ENCODE peak calls at places on chromosomes 3 and 15, in five cellular contexts. U is Peyer's patch, O is colonic mucosa, W is A549, Z is cardiac fibroblast. N is an unnamed sample.
A peak's percentile ranks its signal among the peaks of the same experiment; 100 is the strongest.

GRCh38 chr15:34114739-34115138 is 12.9 kb downstream of the PGBD4 start:
- DNase-seq in U (no peak), O (no peak), W (no peak), Z (no peak), N (no peak)

GRCh38 chr15:85482896-85483295 is 102.5 kb downstream of the AKAP13 start:
- DNase-seq in U (no peak), O (no peak), W (no peak), Z (peak; percentile 80), N (no peak)

GRCh38 chr3:46851364-46852328 is 11.6 kb downstream of the MYL3 start:
- DNase-seq in U (no peak), O (no peak), W (no peak), Z (no peak), N (no peak)

GRCh38 chr3:159765860-159766294 is 222.8 kb upstream of the IL12A start:
- DNase-seq in U (no peak), O (no peak), W (no peak), Z (no peak), N (no peak)

GRCh38 chr3:64971584-64971983 is 283.8 kb upstream of the ADAMTS9 start:
- DNase-seq in U (no peak), O (no peak), W (no peak), Z (no peak), N (no peak)

GRCh38 chr15:88860212-88860611 is 35.1 kb downstream of the HAPLN3 start:
- DNase-seq in U (no peak), O (no peak), W (no peak), Z (no peak), N (no peak)

GRCh38 chr3:53162672-53163458 is 1.9 kb downstream of the PRKCD start:
- DNase-seq in U (peak; percentile 71), O (peak; percentile 46), W (no peak), Z (peak; percentile 18), N (no peak)

GRCh38 chr3:194137314-194138097 is 1.6 kb downstream of the HES1 start:
- DNase-seq in U (peak; percentile 84), O (peak; percentile 75), W (no peak), Z (peak; percentile 71), N (no peak)

GRCh38 chr15:92305342-92305741 is 88.3 kb upstream of the ST8SIA2 start:
- DNase-seq in U (no peak), O (no peak), W (no peak), Z (no peak), N (no peak)

GRCh38 chr3:113825090-113825489 is 13.5 kb upstream of the GRAMD1C start:
- DNase-seq in U (no peak), O (no peak), W (peak; percentile 33), Z (peak; percentile 29), N (no peak)
- TF ChIP-seq CTCF in U (no peak), O (no peak), W (no peak), Z (peak; percentile 43), N (no peak)

DNA sequence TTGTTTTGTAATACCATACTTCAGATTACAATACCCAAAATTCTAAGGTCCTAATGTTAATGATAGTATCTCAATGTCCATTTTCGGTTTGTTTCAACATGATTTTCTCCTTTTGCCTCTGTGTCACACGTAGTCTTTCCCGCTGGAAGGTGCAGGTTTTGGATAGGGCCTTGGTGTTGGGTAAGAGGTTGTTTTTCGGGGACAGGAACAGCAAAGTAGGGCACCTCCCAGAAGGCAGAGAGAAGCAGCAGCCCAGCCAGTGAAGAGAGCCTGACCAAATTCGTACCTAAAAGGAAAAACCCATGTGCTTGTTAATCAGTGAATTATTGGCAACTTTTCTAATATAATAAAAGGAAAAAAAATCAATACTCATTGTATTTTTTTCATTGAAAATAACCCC is 14.1 kb downstream of the CLDN1 start:
- DNase-seq in U (no peak), O (no peak), W (no peak), Z (no peak), N (no peak)
- TF ChIP-seq CTCF in U (no peak), O (no peak), W (no peak), Z (no peak), N (no peak)

DNA sequence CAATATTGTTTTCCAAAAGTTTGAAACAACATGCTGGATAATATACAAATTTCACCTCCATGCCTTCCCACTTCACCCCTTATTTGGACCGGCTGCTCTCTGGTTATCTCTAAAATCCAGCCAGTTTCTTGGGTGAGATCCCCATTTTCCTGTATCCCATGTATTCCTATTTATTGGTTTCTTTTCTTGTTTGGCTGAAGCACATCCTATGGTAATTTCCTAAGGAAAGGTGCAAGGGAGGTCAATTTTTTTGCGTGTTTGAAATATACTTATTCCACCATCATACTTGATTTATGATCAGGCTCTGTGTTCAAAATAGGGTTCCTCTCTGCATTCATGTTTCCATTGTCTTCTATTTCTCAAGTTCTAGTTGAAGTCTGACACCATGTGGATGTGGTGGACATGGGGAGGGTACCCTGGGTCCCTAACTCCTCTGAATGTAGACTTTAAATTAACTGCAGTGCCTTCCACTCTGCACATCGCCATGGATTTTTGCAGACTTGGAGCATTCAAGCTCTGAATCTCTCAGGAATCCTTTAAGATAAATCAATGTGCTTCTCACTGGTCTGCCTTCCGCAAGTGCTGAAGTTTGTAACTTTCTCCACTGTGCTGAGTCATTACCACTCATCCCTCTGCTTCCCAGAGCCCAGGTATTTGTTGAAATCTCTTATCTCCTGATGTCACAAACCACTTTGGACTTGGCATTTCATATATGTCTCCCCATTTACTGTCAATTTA is 52.1 kb upstream of the TLE3 start:
- DNase-seq in U (no peak), O (no peak), W (no peak), Z (peak; percentile 60), N (no peak)
- TF ChIP-seq CTCF in U (no peak), O (no peak), W (no peak), Z (no peak), N (no peak)

GRCh38 chr3:144840866-144841265 is 869.2 kb downstream of the DIPK2A start:
- DNase-seq in U (no peak), O (no peak), W (no peak), Z (peak; percentile 2), N (no peak)

DNA sequence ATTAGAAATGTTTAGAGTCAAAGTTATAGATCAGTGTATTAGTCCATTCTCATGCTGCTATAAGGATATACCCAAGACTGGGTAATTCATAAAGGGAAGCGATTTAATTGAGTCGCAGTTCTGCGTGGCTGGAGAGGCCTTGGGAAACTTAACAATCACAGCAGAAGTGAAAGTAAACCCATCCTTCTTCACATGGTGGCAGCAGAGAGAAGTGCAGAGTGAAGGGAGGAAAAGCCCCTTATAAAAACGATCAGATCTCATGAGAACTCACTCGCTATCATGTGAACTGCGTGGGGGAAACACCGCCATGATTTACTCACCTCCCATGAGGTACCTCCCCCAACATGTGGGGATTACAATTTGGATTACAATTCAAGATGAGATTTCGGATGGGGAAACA is 871.5 kb downstream of the DIPK2A start:
- DNase-seq in U (no peak), O (no peak), W (no peak), Z (no peak), N (no peak)
- TF ChIP-seq CTCF in U (no peak), O (no peak), W (no peak), Z (no peak), N (peak; percentile 42)

GRCh38 chr3:146928421-146929059 is 323.4 kb upstream of the PLSCR5 start:
- DNase-seq in U (no peak), O (no peak), W (no peak), Z (no peak), N (no peak)
- TF ChIP-seq CTCF in U (no peak), O (no peak), W (no peak), Z (no peak), N (no peak)

GRCh38 chr15:67968564-67969440 is 85.3 kb upstream of the PIAS1 start:
- DNase-seq in U (no peak), O (no peak), W (no peak), Z (no peak), N (no peak)

GRCh38 chr15:67969892-67970291 is 84.2 kb upstream of the PIAS1 start:
- DNase-seq in U (no peak), O (no peak), W (no peak), Z (no peak), N (no peak)

GRCh38 chr15:67973846-67974245 is 80.3 kb upstream of the PIAS1 start:
- DNase-seq in U (no peak), O (no peak), W (no peak), Z (no peak), N (no peak)

GRCh38 chr15:67967871-67968423 is 86.2 kb upstream of the PIAS1 start:
- DNase-seq in U (peak; percentile 64), O (peak; percentile 74), W (no peak), Z (peak; percentile 46), N (peak; percentile 85)

GRCh38 chr15:67972377-67972776 is 81.7 kb upstream of the PIAS1 start:
- DNase-seq in U (no peak), O (no peak), W (no peak), Z (no peak), N (no peak)
- TF ChIP-seq CTCF in U (no peak), O (no peak), W (no peak), Z (no peak), N (no peak)

GRCh38 chr15:82903511-82903910 is 49.0 kb downstream of the HOMER2 start:
- DNase-seq in U (no peak), O (no peak), W (no peak), Z (no peak), N (peak; percentile 77)

GRCh38 chr15:82909080-82909815 is 43.3 kb downstream of the HOMER2 start:
- DNase-seq in U (no peak), O (no peak), W (no peak), Z (no peak), N (no peak)

GRCh38 chr15:82910721-82911120 is 41.8 kb downstream of the HOMER2 start:
- DNase-seq in U (no peak), O (no peak), W (no peak), Z (no peak), N (no peak)

GRCh38 chr15:82904574-82904973 is 47.9 kb downstream of the HOMER2 start:
- DNase-seq in U (no peak), O (no peak), W (no peak), Z (no peak), N (no peak)

GRCh38 chr15:82907350-82907749 is 45.2 kb downstream of the HOMER2 start:
- DNase-seq in U (no peak), O (no peak), W (no peak), Z (no peak), N (no peak)
- TF ChIP-seq CTCF in U (no peak), O (no peak), W (no peak), Z (no peak), N (no peak)

GRCh38 chr15:37823601-37824275 is 110.7 kb upstream of the TMCO5A start:
- DNase-seq in U (no peak), O (no peak), W (no peak), Z (no peak), N (no peak)

GRCh38 chr15:37820380-37821128 is 113.9 kb upstream of the TMCO5A start:
- DNase-seq in U (no peak), O (no peak), W (no peak), Z (no peak), N (no peak)

GRCh38 chr15:37819191-37819590 is 115.2 kb upstream of the TMCO5A start:
- DNase-seq in U (no peak), O (no peak), W (no peak), Z (no peak), N (no peak)

DNA sequence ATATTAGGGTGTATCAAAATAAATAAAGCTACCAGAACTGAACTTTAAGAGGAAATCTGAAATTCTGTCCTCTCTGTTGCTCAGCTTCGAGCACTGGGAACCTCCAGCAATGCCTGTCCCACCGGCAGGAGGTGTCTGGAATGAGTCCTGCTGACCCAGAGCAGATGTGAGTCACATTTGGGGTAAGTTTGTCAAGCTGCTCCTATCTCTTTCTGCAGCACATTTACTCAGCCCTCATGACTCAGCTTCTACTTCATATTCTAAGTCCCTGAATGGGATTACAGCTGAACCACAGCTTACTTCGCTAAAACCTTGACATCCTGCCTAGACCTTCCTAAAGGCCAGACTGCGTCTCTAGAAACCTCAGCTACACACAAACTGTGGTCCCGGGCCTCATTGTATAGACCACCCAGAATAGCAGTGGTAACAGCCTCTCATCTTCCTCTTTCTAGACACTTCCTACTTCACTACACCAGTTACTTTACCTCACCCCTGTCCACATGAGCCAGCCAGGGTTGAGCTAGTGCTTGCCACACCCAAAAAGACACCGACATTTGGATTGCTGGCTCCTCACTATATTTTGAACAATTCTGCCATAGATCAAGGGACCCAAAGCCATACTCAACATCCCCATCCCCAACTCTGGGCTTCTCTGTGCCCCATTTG is 109.6 kb upstream of the TMCO5A start:
- DNase-seq in U (no peak), O (no peak), W (peak; percentile 15), Z (peak; percentile 96), N (no peak)
- TF ChIP-seq CTCF in U (no peak), O (no peak), W (no peak), Z (peak; percentile 60), N (no peak)

N was measured in osteocyte.